ENCODE peak calls at places on chromosomes 1 and 21, in nine cellular contexts. S, X, G, W, Y, A, L, P and D are unnamed samples.

GRCh38 chr1:212368073-212368484 is 46.6 kb downstream of the PACC1 start:
- DNase-seq in S (peak), X (peak), G (no peak), W (peak), Y (peak), A (no peak), L (peak), P (no peak), D (peak)

GRCh38 chr1:181409981-181410380 is 73.3 kb upstream of the CACNA1E start:
- DNase-seq in S (no peak), X (no peak), G (no peak), W (no peak), Y (no peak), A (no peak), L (no peak), P (no peak), D (no peak)

GRCh38 chr1:79323240-79324025 is 316.9 kb upstream of the ADGRL4 start:
- DNase-seq in S (no peak), X (peak), G (no peak), W (peak), Y (no peak), A (no peak), L (peak), P (no peak), D (peak)

GRCh38 chr1:204852854-204853253 is 17.8 kb upstream of the NFASC start:
- DNase-seq in S (no peak), X (no peak), G (no peak), W (no peak), Y (no peak), A (no peak), L (no peak), P (no peak), D (no peak)

GRCh38 chr1:36482724-36483388 is at the start of gene CSF3R:
- DNase-seq in S (no peak), X (no peak), G (no peak), W (no peak), Y (no peak), A (no peak), L (no peak), P (peak), D (no peak)

GRCh38 chr1:204891860-204892259 is 21.2 kb downstream of the NFASC start:
- DNase-seq in S (no peak), X (no peak), G (no peak), W (no peak), Y (no peak), A (no peak), L (peak), P (no peak), D (no peak)

GRCh38 chr1:56897150-56898004 is 42.8 kb downstream of the C8A start:
- DNase-seq in S (no peak), X (peak), G (no peak), W (no peak), Y (no peak), A (peak), L (no peak), P (no peak), D (no peak)

GRCh38 chr21:26587621-26588260 is 14.7 kb upstream of the CYYR1 start:
- DNase-seq in S (no peak), X (peak), G (no peak), W (no peak), Y (no peak), A (no peak), L (peak), P (no peak), D (no peak)

GRCh38 chr1:50681931-50682330 is 258.7 kb upstream of the DMRTA2 start:
- DNase-seq in S (no peak), X (no peak), G (no peak), W (no peak), Y (no peak), A (no peak), L (peak), P (no peak), D (no peak)

GRCh38 chr1:179143332-179143731 is 61.5 kb downstream of the TOR3A start:
- DNase-seq in S (no peak), X (peak), G (no peak), W (peak), Y (no peak), A (no peak), L (peak), P (no peak), D (peak)

GRCh38 chr1:228268891-228269285 is 61.0 kb downstream of the OBSCN start:
- DNase-seq in S (no peak), X (no peak), G (no peak), W (no peak), Y (no peak), A (peak), L (no peak), P (peak), D (no peak)

GRCh38 chr1:225996946-225997545 is 2.1 kb downstream of the SDE2 start:
- DNase-seq in S (no peak), X (peak), G (no peak), W (no peak), Y (no peak), A (no peak), L (no peak), P (no peak), D (no peak)

GRCh38 chr1:67052741-67053534 is 1.0 kb downstream of the SLC35D1 start:
- DNase-seq in S (no peak), X (peak), G (peak), W (no peak), Y (peak), A (peak), L (peak), P (peak), D (peak)

GRCh38 chr1:93827633-93828436 is 51.2 kb downstream of the DNTTIP2 start:
- DNase-seq in S (no peak), X (peak), G (no peak), W (no peak), Y (no peak), A (no peak), L (peak), P (no peak), D (no peak)

GRCh38 chr1:51768971-51769601 is 109.4 kb downstream of the NRDC start:
- DNase-seq in S (no peak), X (peak), G (no peak), W (no peak), Y (peak), A (no peak), L (peak), P (no peak), D (peak)

GRCh38 chr1:200906491-200906890 is 11.8 kb downstream of the INAVA start:
- DNase-seq in S (no peak), X (no peak), G (no peak), W (no peak), Y (no peak), A (no peak), L (no peak), P (no peak), D (no peak)

GRCh38 chr1:84698151-84698651 is 7.9 kb upstream of the SSX2IP start:
- DNase-seq in S (no peak), X (peak), G (no peak), W (peak), Y (no peak), A (no peak), L (peak), P (no peak), D (peak)